ENCODE peak calls at places on chromosomes 6 and 20, in nine cellular contexts. I is neural progenitor cell; M is CD8-positive, alpha-beta memory T cell; E is aorta; R is HAP-1; L is HCT116; N is pancreas; C is sigmoid colon; V is MG63. O is an unnamed sample.

GRCh38 chr6:128929869-128930268 is 46.9 kb downstream of the LAMA2 start:
- DNase-seq in R (no peak), N (no peak), M (no peak), L (no peak), I (no peak), V (no peak), C (no peak), E (no peak), O (no peak)

GRCh38 chr6:140671926-140672325 is 1297.5 kb upstream of the CITED2 start:
- DNase-seq in M (no peak), V (no peak), R (no peak), E (no peak), C (no peak), N (no peak), L (peak; percentile 6), I (peak; percentile 13), O (no peak)

GRCh38 chr6:1316482-1317220 is 4.8 kb downstream of the FOXQ1 start:
- DNase-seq in V (no peak), M (no peak), N (peak; percentile 52), C (no peak), E (no peak), R (peak; percentile 13), L (no peak), I (peak; percentile 78), O (no peak)

GRCh38 chr20:38534756-38535155 is 46.2 kb upstream of the ADIG start:
- DNase-seq in M (no peak), E (no peak), I (no peak), N (no peak), C (no peak), L (no peak), R (no peak), V (no peak), O (no peak)

GRCh38 chr6:41578714-41579610 is 32.8 kb downstream of the FOXP4 start:
- DNase-seq in L (no peak), I (peak; percentile 91), V (no peak), E (no peak), R (peak; percentile 68), N (no peak), C (no peak), M (no peak), O (peak; percentile 46)

GRCh38 chr6:131936156-131936555 is 15.0 kb downstream of the CCN2 start:
- DNase-seq in L (no peak), M (no peak), C (no peak), V (no peak), E (no peak), I (no peak), R (no peak), N (no peak), O (no peak)

GRCh38 chr6:24924956-24925355 is 10.8 kb downstream of the RIPOR2 start:
- DNase-seq in I (no peak), C (no peak), R (no peak), E (no peak), M (no peak), V (no peak), L (no peak), N (no peak), O (no peak)

GRCh38 chr6:15399651-15400470 is 154.0 kb downstream of the JARID2 start:
- DNase-seq in E (peak; percentile 73), C (peak; percentile 91), L (no peak), V (peak; percentile 85), N (peak; percentile 74), I (peak; percentile 55), R (peak; percentile 53), M (no peak), O (peak; percentile 77)

GRCh38 chr6:130697661-130698535 is 129.3 kb upstream of the SMLR1 start:
- DNase-seq in R (peak; percentile 52), M (peak; percentile 61), N (no peak), C (no peak), E (no peak), V (peak; percentile 26), I (peak; percentile 61), L (peak; percentile 49), O (peak; percentile 75)

GRCh38 chr6:144216668-144217218 is 66.4 kb downstream of the STX11 start:
- DNase-seq in R (no peak), V (peak; percentile 86), I (no peak), E (peak; percentile 85), M (no peak), L (no peak), N (no peak), C (no peak), O (no peak)

GRCh38 chr20:46973801-46974200 is 79.2 kb downstream of the EYA2 start:
- DNase-seq in V (no peak), M (no peak), C (no peak), I (no peak), R (no peak), L (no peak), E (no peak), N (no peak), O (no peak)

GRCh38 chr20:15658295-15658694 is 915.0 kb downstream of the KIF16B start:
- DNase-seq in L (no peak), V (no peak), I (peak; percentile 41), R (no peak), E (no peak), C (no peak), M (no peak), N (no peak), O (no peak)

GRCh38 chr20:15654208-15654649 is 919.0 kb downstream of the KIF16B start:
- DNase-seq in V (peak; percentile 8), M (no peak), L (peak; percentile 6), N (peak; percentile 51), E (no peak), I (peak; percentile 74), R (peak; percentile 67), C (no peak), O (peak; percentile 48)

GRCh38 chr20:15656124-15656523 is 917.1 kb downstream of the KIF16B start:
- DNase-seq in I (no peak), V (no peak), L (no peak), M (no peak), N (no peak), E (no peak), R (no peak), C (no peak), O (no peak)

GRCh38 chr20:15653396-15654207 is 919.6 kb downstream of the KIF16B start:
- DNase-seq in N (no peak), V (no peak), E (no peak), I (no peak), R (no peak), L (no peak), M (no peak), C (no peak), O (no peak)
- H3K27me3 ChIP-seq in N (no peaks in the 10 kb centered on the region), V (no peaks in the 10 kb centered on the region), E (no peaks in the 10 kb centered on the region), I (no peaks in the 10 kb centered on the region), R (no peaks in the 10 kb centered on the region), L (no peaks in the 10 kb centered on the region), M (no peaks in the 10 kb centered on the region), C (no peaks in the 10 kb centered on the region), O (no peaks in the 10 kb centered on the region)

GRCh38 chr6:167013946-167014345 is 14.7 kb downstream of the CEP43 start:
- DNase-seq in C (no peak), E (no peak), I (no peak), M (no peak), V (no peak), R (no peak), L (no peak), N (no peak), O (no peak)
- H3K36me3 ChIP-seq in C (peaks cover 6% of the 10 kb centered on the region), E (peaks cover 8% of the 10 kb centered on the region), I (peaks cover 21% of the 10 kb centered on the region), M (no peaks in the 10 kb centered on the region), V (peaks cover 40% of the 10 kb centered on the region), R (peaks cover 54% of the 10 kb centered on the region), L (peaks cover 12% of the 10 kb centered on the region), N (peaks cover 29% of the 10 kb centered on the region), O (peaks cover 54% of the 10 kb centered on the region)

DNA sequence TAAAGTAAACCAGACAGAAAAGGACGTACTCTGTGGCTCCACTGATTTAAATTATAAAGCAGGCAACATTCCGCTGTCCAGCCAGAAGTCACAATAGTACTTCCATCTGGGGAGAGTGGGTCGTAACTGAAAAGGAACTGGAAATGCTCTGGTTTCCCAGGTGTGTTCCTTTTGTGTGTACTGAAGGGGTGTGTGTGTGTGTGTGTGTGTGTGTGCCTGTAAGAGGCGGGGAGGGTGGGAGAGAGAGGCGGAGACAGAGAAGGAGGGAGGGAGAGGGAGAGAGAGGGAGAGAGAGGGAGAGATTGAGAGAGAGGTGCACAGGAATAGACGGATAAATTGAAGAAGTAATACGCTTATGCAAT is 178.4 kb upstream of the ZNF184 start:
- DNase-seq in R (peak; percentile 43), L (peak; percentile 61), M (no peak), N (no peak), C (no peak), I (peak; percentile 66), V (peak; percentile 38), E (no peak), O (peak; percentile 13)
- H3K27me3 ChIP-seq in R (no peaks in the 10 kb centered on the region), L (no peaks in the 10 kb centered on the region), M (peaks cover 12% of the 10 kb centered on the region), N (peaks cover 7% of the 10 kb centered on the region), C (peaks cover 81% of the 10 kb centered on the region), I (no peaks in the 10 kb centered on the region), V (peaks cover under 1% of the 10 kb centered on the region), E (no peaks in the 10 kb centered on the region), O (no peaks in the 10 kb centered on the region)

DNA sequence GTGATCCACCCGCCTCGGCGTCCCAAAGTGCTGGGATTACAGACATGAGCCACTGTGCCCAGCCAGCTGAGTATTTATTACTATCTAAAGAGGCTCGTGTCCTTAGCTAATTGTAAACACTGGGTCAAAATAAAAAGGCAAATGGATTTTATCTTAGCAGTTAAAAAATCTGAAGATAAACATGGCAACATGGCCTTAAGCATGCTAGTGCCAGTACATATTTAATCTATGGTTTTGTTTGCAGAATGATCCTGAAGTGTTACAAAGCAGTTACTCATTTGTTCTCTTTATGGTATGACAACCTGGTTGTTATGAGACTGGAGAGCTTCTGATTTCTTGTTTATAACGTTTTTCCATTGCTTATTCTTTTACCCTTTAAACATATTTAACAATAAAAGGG is 3.9 kb upstream of the KIAA0408 start:
- DNase-seq in C (no peak), E (no peak), M (no peak), R (no peak), V (no peak), I (no peak), N (no peak), L (no peak), O (no peak)
- H3K36me3 ChIP-seq in C (no peaks in the 10 kb centered on the region), E (no peaks in the 10 kb centered on the region), M (no peaks in the 10 kb centered on the region), R (no peaks in the 10 kb centered on the region), V (no peaks in the 10 kb centered on the region), I (no peaks in the 10 kb centered on the region), N (no peaks in the 10 kb centered on the region), L (no peaks in the 10 kb centered on the region), O (no peaks in the 10 kb centered on the region)

GRCh38 chr20:45248609-45249008 is 5.8 kb downstream of the SLPI start:
- DNase-seq in L (no peak), I (no peak), C (no peak), E (no peak), M (no peak), V (no peak), N (no peak), R (no peak), O (no peak)
- H3K27me3 ChIP-seq in L (peaks cover 48% of the 10 kb centered on the region), I (peaks cover 64% of the 10 kb centered on the region), C (peaks cover 36% of the 10 kb centered on the region), E (no peaks in the 10 kb centered on the region), M (peaks cover 16% of the 10 kb centered on the region), V (peaks cover 12% of the 10 kb centered on the region), N (no peaks in the 10 kb centered on the region), R (peaks cover 45% of the 10 kb centered on the region), O (peaks cover 30% of the 10 kb centered on the region)

GRCh38 chr6:124772733-124773319 is 189.4 kb upstream of the RNF217 start:
- DNase-seq in N (no peak), C (no peak), R (peak; percentile 13), L (no peak), V (no peak), E (no peak), I (no peak), M (no peak), O (peak; percentile 39)

GRCh38 chr6:124770131-124770530 is 192.1 kb upstream of the RNF217 start:
- DNase-seq in R (no peak), C (no peak), I (no peak), V (no peak), M (no peak), E (no peak), N (no peak), L (no peak), O (peak; percentile 2)

GRCh38 chr6:124765314-124765713 is 196.9 kb upstream of the RNF217 start:
- DNase-seq in V (no peak), N (no peak), E (no peak), C (no peak), I (no peak), R (no peak), M (no peak), L (no peak), O (no peak)

GRCh38 chr6:124770784-124771183 is 191.5 kb upstream of the RNF217 start:
- DNase-seq in M (no peak), R (no peak), N (no peak), V (no peak), E (no peak), C (no peak), I (no peak), L (no peak), O (no peak)
- H3K36me3 ChIP-seq in M (no peaks in the 10 kb centered on the region), R (no peaks in the 10 kb centered on the region), N (no peaks in the 10 kb centered on the region), V (no peaks in the 10 kb centered on the region), E (no peaks in the 10 kb centered on the region), C (no peaks in the 10 kb centered on the region), I (no peaks in the 10 kb centered on the region), L (no peaks in the 10 kb centered on the region), O (no peaks in the 10 kb centered on the region)

O was measured in SJCRH30.